ENCODE peak calls at places on chromosome 22, in six cellular contexts. T is RCC 7860; Y is ascending aorta; D is pancreas; A is central memory CD8-positive, alpha-beta T cell; N is NCI-H1694 treated with DMSO at 0.1 percent for 48 hours. Z is an unnamed sample.

GRCh38 chr22:48423481-48423901 is 1404.2 kb downstream of the BRD1 start:
- DNase-seq in D (no peak), N (no peak), A (no peak), T (no peak), Y (no peak), Z (no peak)

GRCh38 chr22:38062782-38063181 is 5.6 kb downstream of the PICK1 start:
- DNase-seq in N (no peak), A (no peak), Y (no peak), T (no peak), D (no peak), Z (no peak)

GRCh38 chr22:37222440-37222971 is 10.2 kb upstream of the SSTR3 start:
- DNase-seq in N (no peak), T (no peak), Y (no peak), A (peak), D (no peak), Z (no peak)

GRCh38 chr22:28441720-28442263 is 237.8 kb downstream of the TTC28 start:
- DNase-seq in N (no peak), Y (no peak), T (no peak), D (peak), A (no peak), Z (peak)

GRCh38 chr22:38973289-38974169 is 8.6 kb upstream of the APOBEC3B start:
- DNase-seq in A (peak), N (peak), T (peak), Y (no peak), D (peak), Z (no peak)

GRCh38 chr22:46542011-46542985 is 4.9 kb upstream of the CELSR1 start:
- DNase-seq in T (peak), D (peak), N (peak), Y (peak), A (peak), Z (no peak)

GRCh38 chr22:49179175-49179574 is 648.5 kb downstream of the BRD1 start:
- DNase-seq in T (no peak), N (no peak), Y (no peak), A (no peak), D (no peak), Z (no peak)

GRCh38 chr22:45952553-45952952 is 24.4 kb downstream of the WNT7B start:
- DNase-seq in Y (no peak), N (no peak), T (no peak), A (no peak), D (no peak), Z (no peak)

GRCh38 chr22:33112606-33113005 is 54.4 kb upstream of the SYN3 start:
- DNase-seq in Y (no peak), D (no peak), T (no peak), A (no peak), N (peak), Z (no peak)

GRCh38 chr22:43600265-43600664 is 188.5 kb downstream of the MPPED1 start:
- DNase-seq in A (no peak), D (no peak), N (no peak), T (no peak), Y (no peak), Z (no peak)

GRCh38 chr22:27892064-27892463 is 27.0 kb downstream of the PITPNB start:
- DNase-seq in D (no peak), Y (no peak), T (no peak), A (no peak), N (no peak), Z (no peak)

GRCh38 chr22:32378703-32379272 is 21.1 kb downstream of the RFPL3 start:
- DNase-seq in T (no peak), N (peak), D (no peak), Y (no peak), A (no peak), Z (peak)

GRCh38 chr22:17829691-17830040 is 55.4 kb upstream of the BID start:
- DNase-seq in A (no peak), T (peak), Y (no peak), D (no peak), N (no peak), Z (no peak)

Z was measured in NCI-H446 treated with DMSO at 0.1 percent for 48 hours.